ENCODE peak calls at places on chromosomes 12 and 14, in eight cellular contexts. U is T47D; S is NCI-H1436; P is endothelial cell; B is caudate nucleus; Z is T-helper 1 cell; H is activated T-helper 1 cell treated with anti-CD3 and anti-CD28 coated beads, Interleukin-12 subunit alpha, Interleukin-12 subunit beta, Interleukin-2, Interleukin-4 antibody, amounts not matched to agents 30 ng/mL and 10 ng/mL and 1 ng/mL, durations not matched to agents 14 hours and 24 hours and 36 hours; T is foreskin keratinocyte. K is an unnamed sample.

GRCh38 chr12:66668311-66668710 is 10.6 kb downstream of the GRIP1 start:
- DNase-seq in U (no peak), S (no peak), P (no peak), B (no peak), Z (no peak), H (no peak), T (no peak), K (no peak)

GRCh38 chr12:56104109-56104814 is at the start of gene PA2G4:
- DNase-seq in U (peak), S (peak), P (peak), B (peak), Z (peak), H (peak), T (peak), K (peak)

GRCh38 chr12:56766535-56766934 is 3.4 kb downstream of the HSD17B6 start:
- DNase-seq in U (no peak), S (no peak), P (no peak), B (no peak), Z (no peak), H (no peak), T (no peak), K (no peak)

GRCh38 chr12:32679091-32679909 is at the start of gene DNM1L:
- DNase-seq in U (peak), S (peak), P (peak), B (peak), Z (peak), H (peak), T (peak), K (peak)

GRCh38 chr12:2129076-2129475 is 76.3 kb downstream of the CACNA1C start:
- DNase-seq in U (no peak), S (no peak), P (no peak), B (no peak), Z (no peak), H (no peak), T (peak), K (no peak)

GRCh38 chr12:7628401-7628961 is 37.2 kb downstream of the APOBEC1 start:
- DNase-seq in U (no peak), S (no peak), P (peak), B (no peak), Z (no peak), H (no peak), T (no peak), K (no peak)

GRCh38 chr12:6764011-6764828 is 1.9 kb upstream of the PTMS start:
- DNase-seq in U (peak), S (peak), P (peak), B (peak), Z (peak), H (peak), T (peak), K (peak)

GRCh38 chr12:49827351-49828099 is 688 bp downstream of the NCKAP5L start:
- DNase-seq in U (peak), S (peak), P (peak), B (peak), Z (peak), H (no peak), T (peak), K (peak)

GRCh38 chr14:68888025-68888850 is 90.9 kb downstream of the ACTN1 start:
- DNase-seq in U (no peak), S (no peak), P (no peak), B (no peak), Z (no peak), H (no peak), T (no peak), K (no peak)